ENCODE peak calls at places on chromosomes 6 and 20, in six cellular contexts. Q is IMR-90, G is neuronal stem cell, Y is mesenchymal stem cell, I is H1, H is trophoblast cell. E is an unnamed sample.

GRCh38 chr20:53328956-53329355 is 264.7 kb downstream of the ZNF217 start:
- DNase-seq in Y (no peak), G (no peak), I (no peak), H (peak; percentile 68), Q (no peak), E (no peak)

GRCh38 chr6:854405-855073 is 161.6 kb upstream of the EXOC2 start:
- DNase-seq in H (no peak), Y (no peak), I (no peak), G (no peak), Q (peak; percentile 37), E (no peak)

GRCh38 chr6:53679446-53679933 is 13.9 kb upstream of the KLHL31 start:
- DNase-seq in Q (peak; percentile 46), G (no peak), H (peak; percentile 63), Y (peak; percentile 60), I (peak; percentile 51), E (peak; percentile 54)

GRCh38 chr6:109349419-109349987 is 32.8 kb downstream of the CD164 start:
- DNase-seq in Y (peak; percentile 50), H (no peak), Q (peak; percentile 82), I (peak; percentile 28), G (no peak), E (no peak)

GRCh38 chr6:139369568-139370046 is 4.8 kb downstream of the CITED2 start:
- DNase-seq in Y (peak; percentile 85), H (peak; percentile 77), G (peak; percentile 37), Q (peak; percentile 80), I (no peak), E (no peak)

GRCh38 chr20:40715491-40715890 is 26.5 kb upstream of the MAFB start:
- DNase-seq in Q (no peak), I (no peak), G (no peak), H (peak; percentile 91), Y (no peak), E (no peak)

GRCh38 chr6:6008648-6009421 is 2.1 kb upstream of the NRN1 start:
- DNase-seq in H (peak; percentile 73), Y (no peak), I (peak; percentile 84), G (peak; percentile 86), Q (no peak), E (peak; percentile 92)

GRCh38 chr6:20711518-20711917 is 177.3 kb downstream of the CDKAL1 start:
- DNase-seq in G (no peak), Q (peak; percentile 40), I (no peak), H (peak; percentile 65), Y (peak; percentile 38), E (no peak)

GRCh38 chr6:11685411-11686093 is 93.1 kb downstream of the ADTRP start:
- DNase-seq in Y (peak; percentile 58), Q (peak; percentile 64), I (no peak), H (peak; percentile 96), G (no peak), E (no peak)

GRCh38 chr6:16306334-16306733 is 67.9 kb downstream of the GMPR start:
- DNase-seq in Y (no peak), G (no peak), H (no peak), I (no peak), Q (no peak), E (no peak)

GRCh38 chr6:16301511-16301910 is 63.1 kb downstream of the GMPR start:
- DNase-seq in I (no peak), Q (no peak), H (peak; percentile 63), G (no peak), Y (no peak), E (no peak)

GRCh38 chr6:16305246-16305725 is 66.9 kb downstream of the GMPR start:
- DNase-seq in I (no peak), H (no peak), Y (peak; percentile 20), G (no peak), Q (no peak), E (no peak)

GRCh38 chr6:16302721-16303552 is 64.5 kb downstream of the GMPR start:
- DNase-seq in Q (no peak), G (no peak), H (no peak), I (no peak), Y (no peak), E (no peak)

GRCh38 chr6:16305788-16306187 is 67.4 kb downstream of the GMPR start:
- DNase-seq in H (no peak), Y (no peak), Q (no peak), G (no peak), I (no peak), E (no peak)
- H4K91ac ChIP-seq in H (no peak overlapping the region), Y (no peak overlapping the region), Q (no peak overlapping the region), G (no peak overlapping the region), I (no peak overlapping the region), E (no peak overlapping the region)

GRCh38 chr6:30167101-30167500 is 3.8 kb downstream of the TRIM15 start:
- DNase-seq in G (no peak), Q (no peak), I (no peak), Y (no peak), H (no peak), E (no peak)

GRCh38 chr6:30163918-30164654 is 740 bp downstream of the TRIM15 start:
- DNase-seq in G (no peak), Q (no peak), Y (no peak), H (no peak), I (no peak), E (no peak)

GRCh38 chr6:30163090-30163917 is at the start of gene TRIM15:
- DNase-seq in G (no peak), H (no peak), I (no peak), Q (no peak), Y (no peak), E (peak; percentile 60)

GRCh38 chr6:30162265-30163089 is 869 bp upstream of the TRIM15 start:
- DNase-seq in Y (no peak), H (no peak), G (no peak), I (no peak), Q (no peak), E (no peak)

GRCh38 chr6:30164714-30165113 is 1.4 kb downstream of the TRIM15 start:
- DNase-seq in I (no peak), H (no peak), G (no peak), Q (no peak), Y (no peak), E (no peak)
- H3K9ac ChIP-seq in I (no peak overlapping the region), H (no peak overlapping the region), G (no peak overlapping the region), Q (no peak overlapping the region), Y (no peak overlapping the region), E (no peak overlapping the region)

GRCh38 chr20:33985830-33986229 is 7.9 kb upstream of the RALY start:
- DNase-seq in Y (no peak), Q (no peak), G (no peak), H (no peak), I (no peak), E (no peak)
- H3K27ac ChIP-seq in Y (no peak overlapping the region), Q (no peak overlapping the region), G (no peak overlapping the region), H (no peak overlapping the region), I (no peak overlapping the region), E (no peak overlapping the region)

DNA sequence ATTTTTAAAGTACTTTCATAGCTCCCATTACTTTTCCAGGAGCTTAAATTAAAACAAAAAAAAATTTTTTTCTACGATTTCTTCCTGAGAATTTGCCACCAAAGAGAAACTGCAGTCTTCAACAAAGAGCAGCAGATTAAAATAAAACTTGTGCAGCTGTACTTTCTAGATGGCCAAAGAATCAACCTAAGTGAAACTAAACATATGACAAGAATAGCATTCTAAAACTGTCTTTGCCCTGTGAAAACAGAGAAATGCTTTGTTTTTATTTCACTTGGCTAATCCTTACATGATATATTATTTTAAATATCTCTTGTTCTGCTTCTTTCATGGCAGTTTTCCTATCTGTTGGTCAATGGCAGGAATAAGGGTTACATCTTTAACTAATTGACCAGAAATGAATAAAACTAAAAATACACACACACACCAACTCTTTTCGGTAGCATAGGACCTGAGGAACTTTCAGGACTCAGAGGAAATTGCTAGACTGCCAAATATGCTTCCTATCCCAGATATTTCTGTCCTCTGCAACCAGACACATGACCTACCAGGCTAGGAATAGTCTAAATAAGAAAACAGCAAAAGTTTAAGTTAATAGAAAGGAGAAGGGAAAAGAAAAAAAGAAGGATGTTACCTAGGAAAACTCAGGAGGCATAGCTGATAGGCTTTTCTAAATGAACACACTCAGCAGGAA is 74.8 kb downstream of the MAP3K5 start:
- DNase-seq in G (no peak), Q (peak; percentile 31), Y (no peak), H (no peak), I (no peak), E (no peak)
- H4K91ac ChIP-seq in G (no peak overlapping the region), Q (no peak overlapping the region), Y (no peak overlapping the region), H (no peak overlapping the region), I (no peak overlapping the region), E (no peak overlapping the region)

DNA sequence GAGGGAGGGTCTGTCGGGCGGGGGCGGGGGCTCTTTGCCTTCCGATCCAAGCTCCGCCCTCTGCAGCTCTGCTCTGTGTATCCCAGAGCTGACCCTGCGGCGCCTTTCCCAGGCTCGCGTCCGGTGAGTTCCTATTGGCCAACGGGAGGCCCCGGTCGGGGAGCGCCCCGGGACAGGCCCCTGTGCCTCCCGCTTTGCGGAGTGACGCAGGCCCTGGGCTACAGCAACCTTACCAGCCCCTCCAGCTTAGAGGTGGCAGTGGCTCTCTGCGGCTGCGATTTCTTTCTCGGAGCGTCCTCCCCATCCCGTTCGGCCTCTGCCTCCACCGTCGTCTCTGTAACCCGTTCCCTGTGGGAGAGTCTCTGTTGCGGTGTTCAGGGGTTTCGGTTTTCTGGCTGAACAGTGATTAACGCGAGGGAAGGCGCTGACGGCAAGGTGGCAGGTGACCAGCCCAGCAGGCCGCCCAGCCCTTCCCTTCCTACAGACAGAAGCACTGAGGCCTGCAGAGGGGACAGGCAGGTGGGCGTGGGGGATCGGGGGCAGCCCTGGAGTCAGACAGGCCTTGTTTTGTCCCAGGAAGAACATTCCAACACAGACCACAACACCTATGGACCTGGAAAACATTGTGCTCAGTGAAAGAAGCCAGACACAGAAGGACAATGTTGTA is 18.1 kb upstream of the CEBPB start:
- DNase-seq in I (peak; percentile 89), Q (peak; percentile 65), H (peak; percentile 74), G (peak; percentile 74), Y (peak; percentile 93), E (peak; percentile 98)
- H3K9ac ChIP-seq in I (peak overlapping the region; percentile 50), Q (peak overlapping the region; percentile 81), H (peak overlapping the region; percentile 66), G (peak overlapping the region; percentile 82), Y (peak overlapping the region; percentile 92), E (peak overlapping the region; percentile 27)

E was measured in H9.